ENCODE peak calls at places on chromosome 20, in five cellular contexts. O is GM10248; V is head of caudate nucleus; F is activated CD4-positive, alpha-beta T cell treated with anti-CD3 and anti-CD28 coated beads for 48 hours; Z is AG04450. I is an unnamed sample.

GRCh38 chr20:24957326-24957996 is 8.4 kb downstream of the CST7 start:
- DNase-seq in Z (no peak), V (no peak), F (no peak), O (no peak), I (no peak)

GRCh38 chr20:7790189-7790588 is 150.1 kb downstream of the HAO1 start:
- DNase-seq in F (no peak), V (no peak), O (no peak), Z (no peak), I (no peak)

GRCh38 chr20:38961530-38962043 is 557 bp upstream of the DHX35 start:
- DNase-seq in Z (no peak), O (no peak), F (peak; percentile 45), V (no peak), I (peak; percentile 20)

GRCh38 chr20:63226020-63226943 is 9.4 kb upstream of the BIRC7 start:
- DNase-seq in Z (no peak), O (no peak), V (no peak), F (no peak), I (no peak)

GRCh38 chr20:22581437-22582385 is 2.7 kb downstream of the FOXA2 start:
- DNase-seq in V (no peak), O (no peak), F (no peak), Z (no peak), I (no peak)

GRCh38 chr20:25316506-25317190 is 68.8 kb downstream of the PYGB start:
- DNase-seq in O (no peak), F (no peak), V (peak; percentile 14), Z (no peak), I (no peak)

GRCh38 chr20:21719592-21720214 is 14.2 kb downstream of the PAX1 start:
- DNase-seq in Z (peak; percentile 20), V (peak; percentile 33), O (peak; percentile 48), F (peak; percentile 66), I (peak; percentile 75)

GRCh38 chr20:47377122-47377722 is 20.7 kb upstream of the ZMYND8 start:
- DNase-seq in F (no peak), V (no peak), O (no peak), Z (no peak), I (no peak)

GRCh38 chr20:21395666-21396044 is 1.7 kb downstream of the NKX2-4 start:
- DNase-seq in Z (no peak), O (peak; percentile 21), V (no peak), F (peak; percentile 49), I (no peak)

GRCh38 chr20:52137850-52138249 is 53.7 kb downstream of the ZFP64 start:
- DNase-seq in F (no peak), V (no peak), Z (no peak), O (no peak), I (no peak)

GRCh38 chr20:11432407-11432806 is 485.3 kb upstream of the BTBD3 start:
- DNase-seq in O (no peak), V (no peak), F (no peak), Z (peak; percentile 68), I (no peak)

GRCh38 chr20:25090492-25091429 is 8.8 kb upstream of the VSX1 start:
- DNase-seq in V (no peak), O (peak; percentile 17), Z (no peak), F (peak; percentile 70), I (no peak)

GRCh38 chr20:41524980-41525613 is 93.1 kb downstream of the CHD6 start:
- DNase-seq in V (peak; percentile 47), F (no peak), O (no peak), Z (no peak), I (peak; percentile 33)

GRCh38 chr20:23658989-23659609 is 21.3 kb upstream of the CST3 start:
- DNase-seq in O (no peak), V (no peak), Z (no peak), F (no peak), I (no peak)

GRCh38 chr20:32978009-32978335 is 26.3 kb downstream of the SUN5 start:
- DNase-seq in Z (no peak), V (no peak), O (no peak), F (no peak), I (no peak)

GRCh38 chr20:41078329-41078728 is 49.7 kb downstream of the TOP1 start:
- DNase-seq in V (no peak), Z (no peak), O (no peak), F (no peak), I (peak; percentile 65)

GRCh38 chr20:63254536-63255384 is 497 bp upstream of the NKAIN4 start:
- DNase-seq in O (no peak), V (no peak), Z (no peak), F (no peak), I (no peak)